ENCODE peak calls at places on chromosomes 5 and 9, in ten cellular contexts. One of them, this sample, is unnamed.

GRCh38 chr9:19689324-19690087 is 99.3 kb downstream of the SLC24A2 start:
- DNase-seq in endodermal cell: no peak
- DNase-seq in tibial nerve: no peak
- DNase-seq in lower lobe of right lung: no peak
- DNase-seq in HCT116: no peak
- DNase-seq in ovary: no peak
- DNase-seq in CD8-positive, alpha-beta T cell: no peak
- DNase-seq in CD4-positive, alpha-beta memory T cell: no peak
- DNase-seq in aorta: no peak
- DNase-seq in neuronal stem cell: no peak
- DNase-seq in this sample: no peak

GRCh38 chr5:52041843-52042242 is 658.6 kb downstream of the ISL1 start:
- DNase-seq in endodermal cell: no peak
- DNase-seq in tibial nerve: no peak
- DNase-seq in lower lobe of right lung: no peak
- DNase-seq in HCT116: no peak
- DNase-seq in ovary: no peak
- DNase-seq in CD8-positive, alpha-beta T cell: no peak
- DNase-seq in CD4-positive, alpha-beta memory T cell: no peak
- DNase-seq in aorta: no peak
- DNase-seq in neuronal stem cell: no peak
- DNase-seq in this sample: no peak

GRCh38 chr5:155270737-155271136 is 257.2 kb downstream of the KIF4B start:
- DNase-seq in endodermal cell: no peak
- DNase-seq in tibial nerve: no peak
- DNase-seq in lower lobe of right lung: no peak
- DNase-seq in HCT116: no peak
- DNase-seq in ovary: no peak
- DNase-seq in CD8-positive, alpha-beta T cell: no peak
- DNase-seq in CD4-positive, alpha-beta memory T cell: no peak
- DNase-seq in aorta: no peak
- DNase-seq in neuronal stem cell: no peak
- DNase-seq in this sample: no peak

GRCh38 chr9:109238677-109239076 is 71.6 kb upstream of the FRRS1L start:
- DNase-seq in endodermal cell: no peak
- DNase-seq in tibial nerve: no peak
- DNase-seq in lower lobe of right lung: no peak
- DNase-seq in HCT116: no peak
- DNase-seq in ovary: no peak
- DNase-seq in CD8-positive, alpha-beta T cell: no peak
- DNase-seq in CD4-positive, alpha-beta memory T cell: no peak
- DNase-seq in aorta: no peak
- DNase-seq in neuronal stem cell: no peak
- DNase-seq in this sample: no peak

GRCh38 chr9:6126377-6126776 is 89.2 kb upstream of the IL33 start:
- DNase-seq in endodermal cell: peak; percentile 53
- DNase-seq in tibial nerve: no peak
- DNase-seq in lower lobe of right lung: no peak
- DNase-seq in HCT116: no peak
- DNase-seq in ovary: no peak
- DNase-seq in CD8-positive, alpha-beta T cell: no peak
- DNase-seq in CD4-positive, alpha-beta memory T cell: no peak
- DNase-seq in aorta: no peak
- DNase-seq in neuronal stem cell: no peak
- DNase-seq in this sample: no peak

GRCh38 chr5:176365663-176366574 is 632 bp downstream of the ARL10 start:
- DNase-seq in endodermal cell: peak; percentile 83
- DNase-seq in tibial nerve: no peak
- DNase-seq in lower lobe of right lung: peak; percentile 56
- DNase-seq in HCT116: no peak
- DNase-seq in ovary: peak; percentile 78
- DNase-seq in CD8-positive, alpha-beta T cell: peak; percentile 15
- DNase-seq in CD4-positive, alpha-beta memory T cell: no peak
- DNase-seq in aorta: peak; percentile 86
- DNase-seq in neuronal stem cell: peak; percentile 62
- DNase-seq in this sample: peak; percentile 32

GRCh38 chr9:4502444-4502843 is 12.2 kb downstream of the SLC1A1 start:
- DNase-seq in endodermal cell: no peak
- DNase-seq in tibial nerve: no peak
- DNase-seq in lower lobe of right lung: no peak
- DNase-seq in HCT116: no peak
- DNase-seq in ovary: no peak
- DNase-seq in CD8-positive, alpha-beta T cell: no peak
- DNase-seq in CD4-positive, alpha-beta memory T cell: no peak
- DNase-seq in aorta: no peak
- DNase-seq in neuronal stem cell: no peak
- DNase-seq in this sample: no peak

GRCh38 chr9:134993996-134994720 is 76.4 kb upstream of the FCN1 start:
- DNase-seq in endodermal cell: no peak
- DNase-seq in tibial nerve: no peak
- DNase-seq in lower lobe of right lung: no peak
- DNase-seq in HCT116: no peak
- DNase-seq in ovary: no peak
- DNase-seq in CD8-positive, alpha-beta T cell: no peak
- DNase-seq in CD4-positive, alpha-beta memory T cell: no peak
- DNase-seq in aorta: peak; percentile 67
- DNase-seq in neuronal stem cell: no peak
- DNase-seq in this sample: peak; percentile 66

GRCh38 chr5:101362067-101362466 is 459.0 kb upstream of the ST8SIA4 start:
- DNase-seq in endodermal cell: no peak
- DNase-seq in tibial nerve: no peak
- DNase-seq in lower lobe of right lung: no peak
- DNase-seq in HCT116: no peak
- DNase-seq in ovary: no peak
- DNase-seq in CD8-positive, alpha-beta T cell: no peak
- DNase-seq in CD4-positive, alpha-beta memory T cell: peak; percentile 27
- DNase-seq in aorta: no peak
- DNase-seq in neuronal stem cell: no peak
- DNase-seq in this sample: no peak

GRCh38 chr5:141814064-141814982 is 63.9 kb downstream of the PCDH1 start:
- DNase-seq in endodermal cell: peak; percentile 98
- DNase-seq in tibial nerve: no peak
- DNase-seq in lower lobe of right lung: peak; percentile 71
- DNase-seq in HCT116: peak; percentile 36
- DNase-seq in ovary: no peak
- DNase-seq in CD8-positive, alpha-beta T cell: peak; percentile 42
- DNase-seq in CD4-positive, alpha-beta memory T cell: peak; percentile 39
- DNase-seq in aorta: no peak
- DNase-seq in neuronal stem cell: peak; percentile 64
- DNase-seq in this sample: no peak

GRCh38 chr9:115883467-115884329 is 269.9 kb upstream of the PAPPA start:
- DNase-seq in endodermal cell: peak; percentile 78
- DNase-seq in tibial nerve: no peak
- DNase-seq in lower lobe of right lung: no peak
- DNase-seq in HCT116: peak; percentile 12
- DNase-seq in ovary: no peak
- DNase-seq in CD8-positive, alpha-beta T cell: no peak
- DNase-seq in CD4-positive, alpha-beta memory T cell: no peak
- DNase-seq in aorta: no peak
- DNase-seq in neuronal stem cell: peak; percentile 18
- DNase-seq in this sample: no peak

GRCh38 chr5:62922191-62922590 is 343.6 kb downstream of the LRRC70 start:
- DNase-seq in endodermal cell: no peak
- DNase-seq in tibial nerve: no peak
- DNase-seq in lower lobe of right lung: no peak
- DNase-seq in HCT116: no peak
- DNase-seq in ovary: no peak
- DNase-seq in CD8-positive, alpha-beta T cell: no peak
- DNase-seq in CD4-positive, alpha-beta memory T cell: no peak
- DNase-seq in aorta: no peak
- DNase-seq in neuronal stem cell: no peak
- DNase-seq in this sample: no peak

GRCh38 chr9:121059998-121060636 is 10.0 kb upstream of the C5 start:
- DNase-seq in endodermal cell: peak; percentile 60
- DNase-seq in tibial nerve: no peak
- DNase-seq in lower lobe of right lung: no peak
- DNase-seq in HCT116: peak; percentile 64
- DNase-seq in ovary: no peak
- DNase-seq in CD8-positive, alpha-beta T cell: peak; percentile 24
- DNase-seq in CD4-positive, alpha-beta memory T cell: no peak
- DNase-seq in aorta: no peak
- DNase-seq in neuronal stem cell: peak; percentile 61
- DNase-seq in this sample: no peak

GRCh38 chr5:92962752-92963151 is 618.3 kb downstream of the NR2F1-AS1 start:
- DNase-seq in endodermal cell: no peak
- DNase-seq in tibial nerve: no peak
- DNase-seq in lower lobe of right lung: no peak
- DNase-seq in HCT116: no peak
- DNase-seq in ovary: no peak
- DNase-seq in CD8-positive, alpha-beta T cell: no peak
- DNase-seq in CD4-positive, alpha-beta memory T cell: no peak
- DNase-seq in aorta: no peak
- DNase-seq in neuronal stem cell: no peak
- DNase-seq in this sample: no peak

GRCh38 chr5:141677415-141677814 is 4.6 kb downstream of the ARAP3 start:
- DNase-seq in endodermal cell: peak; percentile 89
- DNase-seq in tibial nerve: no peak
- DNase-seq in lower lobe of right lung: no peak
- DNase-seq in HCT116: no peak
- DNase-seq in ovary: no peak
- DNase-seq in CD8-positive, alpha-beta T cell: no peak
- DNase-seq in CD4-positive, alpha-beta memory T cell: no peak
- DNase-seq in aorta: no peak
- DNase-seq in neuronal stem cell: no peak
- DNase-seq in this sample: no peak

GRCh38 chr5:156595132-156595787 is 254.8 kb upstream of the PPP1R2B start:
- DNase-seq in endodermal cell: no peak
- DNase-seq in tibial nerve: no peak
- DNase-seq in lower lobe of right lung: peak; percentile 49
- DNase-seq in HCT116: no peak
- DNase-seq in ovary: no peak
- DNase-seq in CD8-positive, alpha-beta T cell: no peak
- DNase-seq in CD4-positive, alpha-beta memory T cell: no peak
- DNase-seq in aorta: no peak
- DNase-seq in neuronal stem cell: no peak
- DNase-seq in this sample: no peak

GRCh38 chr9:137777761-137778160 is 99.8 kb upstream of the CACNA1B start:
- DNase-seq in endodermal cell: no peak
- DNase-seq in tibial nerve: no peak
- DNase-seq in lower lobe of right lung: no peak
- DNase-seq in HCT116: no peak
- DNase-seq in ovary: no peak
- DNase-seq in CD8-positive, alpha-beta T cell: no peak
- DNase-seq in CD4-positive, alpha-beta memory T cell: no peak
- DNase-seq in aorta: peak; percentile 41
- DNase-seq in neuronal stem cell: no peak
- DNase-seq in this sample: no peak

GRCh38 chr9:2015581-2016410 is 649 bp downstream of the SMARCA2 start:
- DNase-seq in endodermal cell: peak; percentile 86
- DNase-seq in tibial nerve: peak; percentile 15
- DNase-seq in lower lobe of right lung: peak; percentile 72
- DNase-seq in HCT116: no peak
- DNase-seq in ovary: peak; percentile 70
- DNase-seq in CD8-positive, alpha-beta T cell: peak; percentile 53
- DNase-seq in CD4-positive, alpha-beta memory T cell: peak; percentile 65
- DNase-seq in aorta: peak; percentile 86
- DNase-seq in neuronal stem cell: peak; percentile 50
- DNase-seq in this sample: peak; percentile 53
- H3K27ac ChIP-seq in endodermal cell: no peak overlapping the region
- H3K27ac ChIP-seq in tibial nerve: peak overlapping the region; percentile 94
- H3K27ac ChIP-seq in lower lobe of right lung: peak overlapping the region; percentile 98
- H3K27ac ChIP-seq in HCT116: no peak overlapping the region
- H3K27ac ChIP-seq in ovary: peak overlapping the region; percentile 98
- H3K27ac ChIP-seq in CD8-positive, alpha-beta T cell: peak overlapping the region; percentile 94
- H3K27ac ChIP-seq in CD4-positive, alpha-beta memory T cell: peak overlapping the region; percentile 92
- H3K27ac ChIP-seq in aorta: peak overlapping the region; percentile 79
- H3K27ac ChIP-seq in neuronal stem cell: no peak overlapping the region
- H3K27ac ChIP-seq in this sample: peak overlapping the region; percentile 98

GRCh38 chr5:139640432-139641115 is 7.6 kb upstream of the CXXC5 start:
- DNase-seq in endodermal cell: no peak
- DNase-seq in tibial nerve: no peak
- DNase-seq in lower lobe of right lung: no peak
- DNase-seq in HCT116: no peak
- DNase-seq in ovary: no peak
- DNase-seq in CD8-positive, alpha-beta T cell: no peak
- DNase-seq in CD4-positive, alpha-beta memory T cell: no peak
- DNase-seq in aorta: peak; percentile 76
- DNase-seq in neuronal stem cell: no peak
- DNase-seq in this sample: no peak
- H3K27me3 ChIP-seq in endodermal cell: no peaks in the 10 kb centered on the region
- H3K27me3 ChIP-seq in tibial nerve: no peaks in the 10 kb centered on the region
- H3K27me3 ChIP-seq in lower lobe of right lung: no peaks in the 10 kb centered on the region
- H3K27me3 ChIP-seq in HCT116: no peaks in the 10 kb centered on the region
- H3K27me3 ChIP-seq in ovary: no peaks in the 10 kb centered on the region
- H3K27me3 ChIP-seq in CD8-positive, alpha-beta T cell: no peaks in the 10 kb centered on the region
- H3K27me3 ChIP-seq in CD4-positive, alpha-beta memory T cell: no peaks in the 10 kb centered on the region
- H3K27me3 ChIP-seq in aorta: no peaks in the 10 kb centered on the region
- H3K27me3 ChIP-seq in neuronal stem cell: no peaks in the 10 kb centered on the region
- H3K27me3 ChIP-seq in this sample: no peaks in the 10 kb centered on the region

DNA sequence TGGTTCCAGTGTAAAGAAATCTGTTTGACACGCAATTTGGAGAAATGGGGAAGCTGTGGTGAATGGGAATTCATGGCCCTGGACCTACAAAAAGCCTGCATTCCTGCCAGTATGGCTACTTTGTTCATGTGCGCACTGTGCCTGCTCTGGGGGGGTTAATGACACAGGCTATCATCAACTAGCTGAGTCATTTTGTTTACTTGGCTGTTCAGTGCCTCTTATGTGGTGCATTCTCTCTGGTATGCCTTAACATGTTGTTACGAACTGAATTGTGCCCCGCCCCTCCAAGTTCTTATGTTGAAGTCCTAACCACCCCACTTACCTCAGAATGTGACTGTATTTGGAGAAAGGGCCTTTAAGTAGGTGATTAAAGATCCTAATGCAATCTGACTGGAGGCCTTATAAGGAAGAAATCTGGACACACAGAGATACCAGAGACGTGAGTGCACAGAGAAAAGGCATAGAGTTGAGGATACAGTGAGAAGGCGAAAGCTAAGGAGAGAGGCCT is 20.4 kb upstream of the UBAP1 start:
- DNase-seq in endodermal cell: no peak
- DNase-seq in tibial nerve: no peak
- DNase-seq in lower lobe of right lung: peak; percentile 73
- DNase-seq in HCT116: no peak
- DNase-seq in ovary: no peak
- DNase-seq in CD8-positive, alpha-beta T cell: no peak
- DNase-seq in CD4-positive, alpha-beta memory T cell: no peak
- DNase-seq in aorta: no peak
- DNase-seq in neuronal stem cell: peak; percentile 20
- DNase-seq in this sample: no peak
- H3K4me3 ChIP-seq in endodermal cell: no peak overlapping the region
- H3K4me3 ChIP-seq in tibial nerve: no peak overlapping the region
- H3K4me3 ChIP-seq in lower lobe of right lung: no peak overlapping the region
- H3K4me3 ChIP-seq in HCT116: no peak overlapping the region
- H3K4me3 ChIP-seq in ovary: no peak overlapping the region
- H3K4me3 ChIP-seq in CD8-positive, alpha-beta T cell: no peak overlapping the region
- H3K4me3 ChIP-seq in CD4-positive, alpha-beta memory T cell: no peak overlapping the region
- H3K4me3 ChIP-seq in aorta: no peak overlapping the region
- H3K4me3 ChIP-seq in neuronal stem cell: no peak overlapping the region
- H3K4me3 ChIP-seq in this sample: no peak overlapping the region

DNA sequence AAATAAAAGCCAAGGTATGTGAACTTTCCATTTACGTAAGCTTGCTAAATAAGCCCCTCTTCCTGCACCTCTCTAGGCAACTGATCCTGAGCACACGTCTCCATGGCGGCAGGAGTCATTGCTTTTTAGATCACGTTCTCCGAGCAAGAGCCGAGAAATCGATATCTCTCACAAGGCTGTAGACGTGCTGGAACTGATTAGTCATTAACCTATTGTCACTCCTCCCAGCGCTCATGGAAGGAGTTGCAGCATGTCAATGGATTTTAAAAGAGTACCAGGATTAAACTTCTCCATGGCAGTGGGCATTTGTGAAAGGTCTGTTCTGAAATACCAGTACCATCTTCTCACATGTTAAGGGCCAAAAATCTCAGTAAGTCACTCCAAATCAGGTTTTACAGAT is 4.7 kb upstream of the ADCY2 start:
- DNase-seq in endodermal cell: peak; percentile 67
- DNase-seq in tibial nerve: no peak
- DNase-seq in lower lobe of right lung: no peak
- DNase-seq in HCT116: no peak
- DNase-seq in ovary: no peak
- DNase-seq in CD8-positive, alpha-beta T cell: no peak
- DNase-seq in CD4-positive, alpha-beta memory T cell: no peak
- DNase-seq in aorta: no peak
- DNase-seq in neuronal stem cell: peak; percentile 8
- DNase-seq in this sample: no peak
- H3K27ac ChIP-seq in endodermal cell: no peak overlapping the region
- H3K27ac ChIP-seq in tibial nerve: no peak overlapping the region
- H3K27ac ChIP-seq in lower lobe of right lung: no peak overlapping the region
- H3K27ac ChIP-seq in HCT116: no peak overlapping the region
- H3K27ac ChIP-seq in ovary: no peak overlapping the region
- H3K27ac ChIP-seq in CD8-positive, alpha-beta T cell: no peak overlapping the region
- H3K27ac ChIP-seq in CD4-positive, alpha-beta memory T cell: no peak overlapping the region
- H3K27ac ChIP-seq in aorta: no peak overlapping the region
- H3K27ac ChIP-seq in neuronal stem cell: no peak overlapping the region
- H3K27ac ChIP-seq in this sample: no peak overlapping the region